ENCODE peak calls at places on chromosomes 7 and 10, in four cellular contexts. R, T, C and V are unnamed samples.

GRCh38 chr10:46268076-46268881 is 18.5 kb upstream of the ANTXRL start:
- DNase-seq in R (no peak), T (peak; percentile 25), C (no peak), V (no peak)

GRCh38 chr7:102150266-102150665 is 136.4 kb upstream of the SH2B2 start:
- DNase-seq in R (no peak), T (no peak), C (no peak), V (no peak)

GRCh38 chr10:110781139-110781538 is 90.6 kb upstream of the PDCD4 start:
- DNase-seq in R (no peak), T (no peak), C (peak; percentile 80), V (no peak)

GRCh38 chr10:96488161-96488935 is 25.4 kb downstream of the TLL2 start:
- DNase-seq in R (no peak), T (no peak), C (no peak), V (no peak)

GRCh38 chr10:131444286-131444685 is 132.8 kb upstream of the TCERG1L start:
- DNase-seq in R (no peak), T (no peak), C (no peak), V (no peak)

GRCh38 chr7:98418636-98419315 is 17.9 kb upstream of the BAIAP2L1 start:
- DNase-seq in R (peak; percentile 100), T (no peak), C (peak; percentile 31), V (peak; percentile 100)

GRCh38 chr10:99859585-99859984 is 77.1 kb downstream of the ABCC2 start:
- DNase-seq in R (peak; percentile 57), T (no peak), C (peak; percentile 31), V (peak; percentile 52)

GRCh38 chr7:35720032-35720431 is 25.1 kb upstream of the HERPUD2 start:
- DNase-seq in R (no peak), T (no peak), C (no peak), V (no peak)

GRCh38 chr7:120110169-120110568 is 162.8 kb upstream of the KCND2 start:
- DNase-seq in R (no peak), T (no peak), C (no peak), V (no peak)

GRCh38 chr7:55178863-55179773 is 160.3 kb downstream of the EGFR start:
- DNase-seq in R (no peak), T (no peak), C (no peak), V (peak; percentile 95)

GRCh38 chr10:98602224-98602623 is 155.5 kb upstream of the HPS1 start:
- DNase-seq in R (no peak), T (no peak), C (no peak), V (no peak)

GRCh38 chr7:116952640-116953371 is 495 bp upstream of the ST7 start:
- DNase-seq in R (peak; percentile 59), T (no peak), C (peak; percentile 54), V (peak; percentile 62)

GRCh38 chr10:13671874-13672273 is 85.1 kb downstream of the PRPF18 start:
- DNase-seq in R (no peak), T (no peak), C (no peak), V (no peak)
- TF ChIP-seq PBX3 in R (no peak), T (no peak), C (no peak), V (no peak)

GRCh38 chr7:11345621-11346020 is 371.9 kb downstream of the PHF14 start:
- DNase-seq in R (no peak), T (no peak), C (no peak), V (no peak)
- TF ChIP-seq PBX3 in R (no peak), T (no peak), C (no peak), V (no peak)

DNA sequence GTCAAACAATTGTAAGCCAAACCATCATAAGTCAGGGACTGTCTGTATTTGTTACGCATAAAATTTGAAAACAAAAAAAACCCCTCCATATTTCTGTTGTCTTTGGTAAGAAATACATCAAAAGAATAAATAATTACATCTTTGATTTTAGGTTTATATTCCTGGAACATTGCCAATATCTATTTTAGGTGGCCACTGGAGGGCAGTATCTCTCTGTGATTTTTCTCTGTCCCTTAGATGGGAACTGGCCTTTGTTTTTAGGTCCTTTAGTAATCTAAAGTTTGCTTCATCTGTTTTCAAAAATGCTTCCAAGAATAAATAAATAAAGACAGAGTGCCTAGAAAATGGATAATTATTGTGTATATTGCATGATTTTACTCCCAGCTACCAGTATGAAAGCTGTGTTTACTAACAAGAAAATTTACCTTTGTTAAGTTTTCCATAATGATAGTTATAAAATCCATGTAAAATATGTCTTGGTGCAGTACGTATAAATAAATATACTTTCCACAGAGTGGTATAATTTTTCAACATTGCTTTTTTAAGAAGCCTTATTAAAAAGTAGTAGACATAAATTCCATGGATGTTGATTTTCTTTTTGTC is 64.2 kb downstream of the PHYHIPL start:
- DNase-seq in R (peak; percentile 44), T (no peak), C (peak; percentile 23), V (peak; percentile 25)
- TF ChIP-seq PBX3 in R (no peak), T (no peak), C (no peak), V (no peak)

GRCh38 chr7:140080919-140081318 is 18.2 kb upstream of the PARP12 start:
- DNase-seq in R (no peak), T (no peak), C (peak; percentile 82), V (no peak)

GRCh38 chr7:140078392-140078791 is 15.6 kb upstream of the PARP12 start:
- DNase-seq in R (no peak), T (no peak), C (no peak), V (no peak)

GRCh38 chr7:140081774-140082425 is 19.1 kb upstream of the PARP12 start:
- DNase-seq in R (no peak), T (no peak), C (no peak), V (no peak)

GRCh38 chr7:140082770-140083169 is 20.0 kb upstream of the PARP12 start:
- DNase-seq in R (no peak), T (no peak), C (no peak), V (no peak)

DNA sequence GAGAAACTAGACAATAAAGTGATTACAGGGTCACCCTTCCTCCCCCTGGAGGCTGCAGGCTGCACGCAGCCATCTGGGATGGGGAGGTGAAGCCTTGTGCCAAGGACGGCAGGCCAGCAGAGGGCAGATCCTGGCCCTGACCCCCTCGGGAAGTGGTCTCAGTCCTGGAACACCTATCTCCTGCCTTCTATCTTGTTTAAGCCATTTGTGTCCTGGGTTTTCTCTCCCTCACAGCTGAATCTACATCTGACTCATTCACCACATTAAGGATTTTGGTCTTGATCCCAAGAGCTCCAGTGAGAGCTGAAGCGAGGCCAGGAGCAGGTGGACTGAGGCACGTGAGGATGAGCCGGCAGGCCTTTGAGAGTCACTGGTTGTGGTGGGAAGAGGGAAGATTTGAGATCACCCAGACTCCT is 16.4 kb upstream of the PARP12 start:
- DNase-seq in R (peak; percentile 47), T (no peak), C (peak; percentile 83), V (peak; percentile 57)
- TF ChIP-seq PBX3 in R (no peak), T (no peak), C (no peak), V (no peak)

DNA sequence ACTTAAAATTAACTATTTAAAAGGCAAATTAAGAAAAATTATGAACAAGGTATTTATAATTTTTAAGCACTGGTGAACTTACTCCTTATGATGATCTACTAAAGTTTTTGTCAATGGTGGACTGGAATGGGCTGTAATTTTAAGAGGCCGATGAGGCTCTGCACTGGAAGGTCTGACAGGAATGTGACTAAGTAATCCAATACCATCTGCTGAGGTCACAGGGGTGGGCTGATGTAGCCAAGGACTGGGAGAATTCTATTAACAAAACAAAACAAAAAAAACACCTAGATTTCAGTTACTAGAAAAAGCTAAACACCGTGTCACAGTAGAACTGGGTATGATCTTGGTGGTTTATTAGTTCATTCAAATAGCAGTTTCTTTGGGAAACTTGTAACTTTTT is 75.9 kb downstream of the NRBF2 start:
- DNase-seq in R (no peak), T (no peak), C (no peak), V (no peak)
- TF ChIP-seq PBX3 in R (no peak), T (no peak), C (no peak), V (no peak)

DNA sequence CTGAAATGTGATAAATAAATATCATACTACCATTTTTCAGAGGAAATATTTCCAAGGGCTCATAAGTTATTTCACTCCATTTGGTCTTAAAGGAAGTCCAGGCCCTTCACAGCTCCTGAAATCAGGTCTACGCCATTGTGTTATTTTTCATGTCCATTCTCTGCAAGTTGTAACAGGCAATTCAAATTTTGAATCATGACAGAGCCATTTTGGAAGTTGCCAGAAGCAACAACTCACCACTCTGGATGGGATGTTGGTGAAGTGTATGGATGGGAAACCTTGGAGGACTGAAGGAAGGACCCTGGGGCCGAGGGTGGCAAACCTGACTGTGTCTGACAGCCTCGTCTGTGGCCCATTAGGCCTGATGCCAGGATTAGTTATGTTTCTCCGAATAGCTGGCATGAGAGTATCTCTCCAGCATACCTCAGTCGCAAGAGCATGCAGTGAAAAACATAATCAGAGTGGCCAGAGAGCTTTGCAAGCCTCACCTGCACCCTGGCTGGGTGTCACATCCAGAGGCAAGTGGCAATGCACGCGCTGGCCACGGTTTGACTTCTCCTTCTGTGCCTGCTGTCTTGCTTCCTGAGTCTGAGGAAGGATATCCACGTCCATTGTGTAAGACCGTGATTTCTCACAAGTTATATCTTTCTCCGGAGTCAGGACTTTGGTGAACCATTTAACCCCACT is 87.1 kb downstream of the NRP1 start:
- DNase-seq in R (no peak), T (no peak), C (no peak), V (no peak)
- TF ChIP-seq PBX3 in R (no peak), T (no peak), C (no peak), V (no peak)

GRCh38 chr10:16957038-16957437 is 139.8 kb upstream of the RSU1 start:
- DNase-seq in R (no peak), T (no peak), C (no peak), V (no peak)
- TF ChIP-seq PBX3 in R (no peak), T (no peak), C (no peak), V (no peak)

GRCh38 chr10:47454294-47455058 is 29.4 kb downstream of the ANXA8 start:
- DNase-seq in R (no peak), T (no peak), C (no peak), V (no peak)
- TF ChIP-seq PBX3 in R (no peak), T (no peak), C (no peak), V (no peak)

DNA sequence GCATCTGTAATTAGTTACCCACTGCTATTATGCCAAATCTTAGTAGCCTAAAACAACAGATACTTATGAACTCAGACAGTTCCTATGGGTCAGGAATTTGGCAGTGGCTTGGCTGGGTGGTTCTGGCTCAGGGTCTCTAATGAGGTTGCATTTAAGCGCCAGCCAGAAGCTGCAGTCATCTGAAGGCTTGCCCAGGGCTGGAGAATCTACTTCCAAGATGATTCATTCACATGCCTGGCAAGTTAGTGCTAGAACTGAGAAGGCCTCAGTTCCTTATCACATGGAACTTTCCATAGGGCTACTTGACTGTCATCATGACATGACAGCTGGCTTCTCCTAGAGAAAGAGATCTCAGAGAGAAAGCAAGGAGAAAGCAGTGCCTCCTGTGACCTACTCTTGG is 121.3 kb downstream of the AVL9 start:
- DNase-seq in R (peak; percentile 92), T (no peak), C (no peak), V (no peak)
- TF ChIP-seq PBX3 in R (peak; percentile 50), T (no peak), C (peak; percentile 81), V (no peak)